ENCODE peak calls at places on chromosomes 16 and 17, in nine cellular contexts. K is neural crest cell, J is tibial nerve, D is fibroblast of mammary gland, O is body of pancreas, B is Calu3, U is heart right ventricle, C is H9, I is AG10803. F is an unnamed sample.

GRCh38 chr17:35630530-35631148 is 43.5 kb downstream of the AP2B1 start:
- DNase-seq in K (no peak), J (no peak), D (peak; percentile 73), O (no peak), B (no peak), U (no peak), C (no peak), I (peak; percentile 17), F (no peak)

GRCh38 chr17:51004249-51004648 is 116.4 kb downstream of the SPAG9 start:
- DNase-seq in K (no peak), J (no peak), D (no peak), O (no peak), B (no peak), U (no peak), C (no peak), I (no peak), F (no peak)

GRCh38 chr17:39659286-39660010 is 5.7 kb upstream of the TCAP start:
- DNase-seq in K (no peak), J (no peak), D (no peak), O (no peak), B (peak; percentile 83), U (peak; percentile 54), C (no peak), I (no peak), F (no peak)

GRCh38 chr17:47907932-47908562 is 12.0 kb downstream of the SP2 start:
- DNase-seq in K (no peak), J (no peak), D (no peak), O (no peak), B (no peak), U (no peak), C (no peak), I (no peak), F (no peak)

GRCh38 chr17:66425751-66426396 is 123.5 kb downstream of the PRKCA start:
- DNase-seq in K (no peak), J (no peak), D (no peak), O (no peak), B (no peak), U (no peak), C (no peak), I (no peak), F (no peak)

GRCh38 chr16:66569827-66570405 is 3.7 kb downstream of the CMTM1 start:
- DNase-seq in K (no peak), J (no peak), D (peak; percentile 72), O (no peak), B (no peak), U (no peak), C (no peak), I (peak; percentile 41), F (no peak)

GRCh38 chr16:70162041-70162451 is 11.5 kb upstream of the CLEC18C start:
- DNase-seq in K (no peak), J (no peak), D (peak; percentile 83), O (no peak), B (no peak), U (no peak), C (no peak), I (peak; percentile 62), F (no peak)

GRCh38 chr16:86562356-86562755 is 4.3 kb upstream of the FOXC2 start:
- DNase-seq in K (no peak), J (no peak), D (no peak), O (no peak), B (no peak), U (no peak), C (no peak), I (no peak), F (no peak)

GRCh38 chr17:9174779-9175574 is 153.7 kb downstream of the NTN1 start:
- DNase-seq in K (no peak), J (no peak), D (no peak), O (no peak), B (no peak), U (peak; percentile 49), C (no peak), I (no peak), F (no peak)

GRCh38 chr17:36004604-36005003 is 3.3 kb upstream of the CCL15 start:
- DNase-seq in K (no peak), J (no peak), D (no peak), O (no peak), B (no peak), U (no peak), C (no peak), I (no peak), F (no peak)

GRCh38 chr17:77692571-77693161 is 265.8 kb upstream of the TNRC6C start:
- DNase-seq in K (no peak), J (no peak), D (peak; percentile 57), O (no peak), B (no peak), U (no peak), C (peak; percentile 24), I (peak; percentile 40), F (peak; percentile 44)

GRCh38 chr17:42313773-42314566 is 25.7 kb downstream of the STAT5A start:
- DNase-seq in K (no peak), J (no peak), D (peak; percentile 22), O (no peak), B (no peak), U (no peak), C (no peak), I (no peak), F (peak; percentile 45)

GRCh38 chr17:13311301-13311700 is 290.4 kb downstream of the HS3ST3A1 start:
- DNase-seq in K (no peak), J (no peak), D (peak; percentile 85), O (no peak), B (no peak), U (no peak), C (no peak), I (peak; percentile 94), F (no peak)

GRCh38 chr17:13310858-13311257 is 290.9 kb downstream of the HS3ST3A1 start:
- DNase-seq in K (no peak), J (no peak), D (no peak), O (no peak), B (no peak), U (no peak), C (no peak), I (no peak), F (no peak)

GRCh38 chr17:13302983-13303382 is 285.2 kb upstream of the ELAC2 start:
- DNase-seq in K (no peak), J (no peak), D (no peak), O (no peak), B (no peak), U (no peak), C (no peak), I (no peak), F (no peak)

DNA sequence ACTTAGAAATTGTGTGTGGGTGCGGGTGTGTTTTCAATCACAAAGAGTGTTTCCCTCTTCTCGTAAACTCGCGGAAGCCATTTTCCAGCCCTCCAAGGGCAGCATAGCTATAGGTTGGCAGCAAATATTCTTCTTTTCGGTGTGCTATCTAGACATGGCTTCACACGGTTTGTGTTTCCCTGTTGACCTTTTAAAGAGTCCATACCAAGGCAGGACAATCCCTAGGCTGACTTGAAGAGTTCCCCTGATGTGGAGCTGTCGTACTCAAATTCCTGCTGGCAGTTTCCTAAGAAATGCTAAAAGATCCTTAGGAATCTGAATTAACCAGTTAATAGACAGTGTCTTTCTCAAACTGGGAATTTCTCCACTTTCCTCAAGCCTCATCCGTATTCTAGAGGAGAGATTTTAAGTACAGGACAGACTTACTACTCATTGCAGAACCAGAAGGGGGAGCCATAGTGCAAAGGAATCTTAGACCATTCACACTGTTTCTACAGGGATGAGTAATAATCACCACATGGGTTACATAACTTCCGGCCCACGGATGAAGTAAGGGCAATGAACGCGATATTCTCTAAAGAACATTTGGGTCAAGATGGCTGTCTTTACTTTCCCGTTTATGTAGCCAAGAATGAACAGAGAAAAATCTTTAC is 288.6 kb upstream of the ELAC2 start:
- DNase-seq in K (peak; percentile 41), J (no peak), D (peak; percentile 96), O (peak; percentile 44), B (no peak), U (peak; percentile 25), C (peak; percentile 58), I (peak; percentile 79), F (peak; percentile 36)
- TF ChIP-seq CTCF in K (peak; percentile 60), J (peak; percentile 13), D (peak; percentile 96), O (peak; percentile 44), B (no peak), U (peak; percentile 15), C (peak; percentile 82), I (peak; percentile 59), F (peak; percentile 21)

DNA sequence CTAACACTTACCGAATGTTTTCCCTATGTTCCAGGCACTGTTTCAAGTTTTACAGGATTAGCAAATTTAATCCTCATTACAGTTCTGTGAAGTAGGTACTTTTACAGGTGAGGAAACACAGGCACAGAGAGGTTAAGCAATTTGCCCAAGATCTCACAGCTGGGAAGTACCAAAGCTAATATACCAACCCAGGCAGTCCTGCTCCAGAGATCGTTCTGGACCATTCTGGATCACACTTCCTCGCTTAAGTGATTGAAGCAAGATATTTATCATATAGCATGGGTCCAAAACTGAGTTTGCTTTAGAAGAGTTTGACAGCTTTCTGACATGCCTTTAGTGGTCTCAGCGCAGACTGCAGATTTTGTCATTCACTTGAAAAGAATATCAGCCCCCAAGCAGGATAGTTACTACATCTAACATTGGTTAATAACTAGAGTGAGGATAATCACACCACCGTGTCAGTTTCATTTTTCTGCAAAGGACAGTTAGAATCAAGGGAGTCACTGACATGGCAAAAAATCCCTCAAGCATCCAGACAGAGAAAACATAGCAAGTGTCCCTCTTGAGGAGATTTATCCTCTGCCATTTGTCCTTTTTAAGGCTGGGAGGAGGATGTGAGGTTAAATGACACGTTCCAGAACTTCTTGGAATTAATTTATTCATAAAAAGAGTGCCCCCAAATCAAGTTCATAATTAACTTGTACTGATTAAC is 5.1 kb downstream of the HS3ST3B1 start:
- DNase-seq in K (no peak), J (no peak), D (no peak), O (no peak), B (no peak), U (no peak), C (peak; percentile 4), I (no peak), F (no peak)
- TF ChIP-seq CTCF in K (no peak), J (no peak), D (no peak), O (no peak), B (no peak), U (no peak), C (no peak), I (no peak), F (no peak)

GRCh38 chr17:68396226-68396780 is 61.0 kb downstream of the WIPI1 start:
- DNase-seq in K (no peak), J (no peak), D (no peak), O (no peak), B (no peak), U (no peak), C (peak; percentile 8), I (no peak), F (no peak)
- TF ChIP-seq CTCF in K (no peak), J (no peak), D (no peak), O (no peak), B (no peak), U (no peak), C (no peak), I (no peak), F (no peak)

GRCh38 chr16:19166500-19166899 is 1.5 kb upstream of the SYT17 start:
- DNase-seq in K (no peak), J (no peak), D (no peak), O (no peak), B (no peak), U (no peak), C (no peak), I (no peak), F (no peak)
- TF ChIP-seq CTCF in K (no peak), J (no peak), D (no peak), O (no peak), B (no peak), U (no peak), C (no peak), I (no peak), F (no peak)